ENCODE peak calls at places on chromosomes 2 and 18, in eight cellular contexts. One of them, this sample, is unnamed.

GRCh38 chr18:28766027-28766426 is 589.1 kb upstream of the CDH2 start:
- DNase-seq in NCI-H2171 treated with DMSO at 0.1 percent for 48 hours: no peak
- DNase-seq in erythroblast: no peak
- DNase-seq in nephron progenitor cell: no peak
- DNase-seq in BJ: no peak
- DNase-seq in SHP77 treated with DMSO at 0.1 percent for 48 hours: no peak
- DNase-seq in EH: peak; percentile 3
- DNase-seq in CD4-positive, alpha-beta T cell: no peak
- DNase-seq in this sample: peak; percentile 46

GRCh38 chr2:904243-905024 is 46.2 kb upstream of the SNTG2 start:
- DNase-seq in BJ: no peak
- DNase-seq in nephron progenitor cell: no peak
- DNase-seq in EH: no peak
- DNase-seq in erythroblast: no peak
- DNase-seq in CD4-positive, alpha-beta T cell: no peak
- DNase-seq in NCI-H2171 treated with DMSO at 0.1 percent for 48 hours: no peak
- DNase-seq in SHP77 treated with DMSO at 0.1 percent for 48 hours: no peak
- DNase-seq in this sample: no peak

GRCh38 chr2:230898016-230898415 is 27.0 kb downstream of the GPR55 start:
- DNase-seq in EH: no peak
- DNase-seq in erythroblast: no peak
- DNase-seq in SHP77 treated with DMSO at 0.1 percent for 48 hours: no peak
- DNase-seq in BJ: no peak
- DNase-seq in CD4-positive, alpha-beta T cell: no peak
- DNase-seq in nephron progenitor cell: no peak
- DNase-seq in NCI-H2171 treated with DMSO at 0.1 percent for 48 hours: no peak
- DNase-seq in this sample: no peak

GRCh38 chr2:40130251-40130994 is 321.5 kb downstream of the SLC8A1 start:
- DNase-seq in SHP77 treated with DMSO at 0.1 percent for 48 hours: no peak
- DNase-seq in NCI-H2171 treated with DMSO at 0.1 percent for 48 hours: no peak
- DNase-seq in erythroblast: no peak
- DNase-seq in nephron progenitor cell: no peak
- DNase-seq in BJ: no peak
- DNase-seq in EH: peak; percentile 58
- DNase-seq in CD4-positive, alpha-beta T cell: no peak
- DNase-seq in this sample: no peak

GRCh38 chr2:173545364-173545734 is 190.7 kb downstream of the CDCA7 start:
- DNase-seq in NCI-H2171 treated with DMSO at 0.1 percent for 48 hours: no peak
- DNase-seq in SHP77 treated with DMSO at 0.1 percent for 48 hours: no peak
- DNase-seq in EH: peak; percentile 56
- DNase-seq in CD4-positive, alpha-beta T cell: no peak
- DNase-seq in nephron progenitor cell: no peak
- DNase-seq in BJ: no peak
- DNase-seq in erythroblast: no peak
- DNase-seq in this sample: peak; percentile 5

GRCh38 chr2:20592106-20593071 is 58.5 kb downstream of the HS1BP3 start:
- DNase-seq in CD4-positive, alpha-beta T cell: no peak
- DNase-seq in nephron progenitor cell: no peak
- DNase-seq in SHP77 treated with DMSO at 0.1 percent for 48 hours: no peak
- DNase-seq in EH: no peak
- DNase-seq in erythroblast: no peak
- DNase-seq in BJ: no peak
- DNase-seq in NCI-H2171 treated with DMSO at 0.1 percent for 48 hours: no peak
- DNase-seq in this sample: no peak

GRCh38 chr2:110934948-110935347 is 185.8 kb upstream of the BCL2L11 start:
- DNase-seq in SHP77 treated with DMSO at 0.1 percent for 48 hours: no peak
- DNase-seq in BJ: no peak
- DNase-seq in erythroblast: no peak
- DNase-seq in EH: no peak
- DNase-seq in nephron progenitor cell: no peak
- DNase-seq in NCI-H2171 treated with DMSO at 0.1 percent for 48 hours: no peak
- DNase-seq in CD4-positive, alpha-beta T cell: no peak
- DNase-seq in this sample: no peak

GRCh38 chr18:9535430-9535972 is 60.2 kb downstream of the RALBP1 start:
- DNase-seq in erythroblast: no peak
- DNase-seq in nephron progenitor cell: no peak
- DNase-seq in CD4-positive, alpha-beta T cell: no peak
- DNase-seq in EH: peak; percentile 98
- DNase-seq in BJ: peak; percentile 87
- DNase-seq in SHP77 treated with DMSO at 0.1 percent for 48 hours: no peak
- DNase-seq in NCI-H2171 treated with DMSO at 0.1 percent for 48 hours: no peak
- DNase-seq in this sample: no peak

GRCh38 chr2:239326831-239327535 is 73.8 kb downstream of the HDAC4 start:
- DNase-seq in nephron progenitor cell: no peak
- DNase-seq in NCI-H2171 treated with DMSO at 0.1 percent for 48 hours: peak; percentile 45
- DNase-seq in BJ: no peak
- DNase-seq in CD4-positive, alpha-beta T cell: peak; percentile 75
- DNase-seq in EH: no peak
- DNase-seq in SHP77 treated with DMSO at 0.1 percent for 48 hours: no peak
- DNase-seq in erythroblast: no peak
- DNase-seq in this sample: no peak

GRCh38 chr18:31042391-31043181 is at the start of gene DSC3:
- DNase-seq in nephron progenitor cell: peak; percentile 69
- DNase-seq in NCI-H2171 treated with DMSO at 0.1 percent for 48 hours: no peak
- DNase-seq in BJ: no peak
- DNase-seq in SHP77 treated with DMSO at 0.1 percent for 48 hours: no peak
- DNase-seq in erythroblast: no peak
- DNase-seq in CD4-positive, alpha-beta T cell: no peak
- DNase-seq in EH: no peak
- DNase-seq in this sample: no peak

GRCh38 chr18:60599995-60600394 is 227.4 kb upstream of the MC4R start:
- DNase-seq in BJ: no peak
- DNase-seq in nephron progenitor cell: no peak
- DNase-seq in erythroblast: no peak
- DNase-seq in SHP77 treated with DMSO at 0.1 percent for 48 hours: no peak
- DNase-seq in EH: no peak
- DNase-seq in CD4-positive, alpha-beta T cell: no peak
- DNase-seq in NCI-H2171 treated with DMSO at 0.1 percent for 48 hours: no peak
- DNase-seq in this sample: no peak

GRCh38 chr18:14919666-14920065 is 171.7 kb downstream of the ANKRD30B start:
- DNase-seq in SHP77 treated with DMSO at 0.1 percent for 48 hours: no peak
- DNase-seq in nephron progenitor cell: no peak
- DNase-seq in CD4-positive, alpha-beta T cell: no peak
- DNase-seq in erythroblast: no peak
- DNase-seq in NCI-H2171 treated with DMSO at 0.1 percent for 48 hours: no peak
- DNase-seq in BJ: no peak
- DNase-seq in EH: no peak
- DNase-seq in this sample: no peak

GRCh38 chr18:78855188-78855587 is 124.4 kb upstream of the SALL3 start:
- DNase-seq in NCI-H2171 treated with DMSO at 0.1 percent for 48 hours: no peak
- DNase-seq in CD4-positive, alpha-beta T cell: no peak
- DNase-seq in BJ: no peak
- DNase-seq in erythroblast: no peak
- DNase-seq in SHP77 treated with DMSO at 0.1 percent for 48 hours: no peak
- DNase-seq in EH: no peak
- DNase-seq in nephron progenitor cell: no peak
- DNase-seq in this sample: no peak

GRCh38 chr2:72083751-72084583 is 63.7 kb downstream of the CYP26B1 start:
- DNase-seq in BJ: no peak
- DNase-seq in erythroblast: no peak
- DNase-seq in SHP77 treated with DMSO at 0.1 percent for 48 hours: no peak
- DNase-seq in NCI-H2171 treated with DMSO at 0.1 percent for 48 hours: no peak
- DNase-seq in EH: peak; percentile 16
- DNase-seq in CD4-positive, alpha-beta T cell: no peak
- DNase-seq in nephron progenitor cell: no peak
- DNase-seq in this sample: no peak

GRCh38 chr2:200860092-200860795 is 4.2 kb downstream of the CLK1 start:
- DNase-seq in SHP77 treated with DMSO at 0.1 percent for 48 hours: no peak
- DNase-seq in EH: peak; percentile 26
- DNase-seq in CD4-positive, alpha-beta T cell: no peak
- DNase-seq in nephron progenitor cell: no peak
- DNase-seq in erythroblast: no peak
- DNase-seq in NCI-H2171 treated with DMSO at 0.1 percent for 48 hours: no peak
- DNase-seq in BJ: no peak
- DNase-seq in this sample: no peak

GRCh38 chr2:176537932-176538331 is 268.7 kb downstream of the MTX2 start:
- DNase-seq in CD4-positive, alpha-beta T cell: no peak
- DNase-seq in BJ: no peak
- DNase-seq in erythroblast: no peak
- DNase-seq in SHP77 treated with DMSO at 0.1 percent for 48 hours: no peak
- DNase-seq in nephron progenitor cell: no peak
- DNase-seq in NCI-H2171 treated with DMSO at 0.1 percent for 48 hours: no peak
- DNase-seq in EH: no peak
- DNase-seq in this sample: no peak

GRCh38 chr18:12462242-12462641 is 54.5 kb downstream of the PRELID3A start:
- DNase-seq in nephron progenitor cell: no peak
- DNase-seq in NCI-H2171 treated with DMSO at 0.1 percent for 48 hours: no peak
- DNase-seq in CD4-positive, alpha-beta T cell: no peak
- DNase-seq in erythroblast: no peak
- DNase-seq in BJ: no peak
- DNase-seq in EH: no peak
- DNase-seq in SHP77 treated with DMSO at 0.1 percent for 48 hours: no peak
- DNase-seq in this sample: no peak

GRCh38 chr2:49954074-49954473 is 799.8 kb upstream of the FSHR start:
- DNase-seq in EH: no peak
- DNase-seq in SHP77 treated with DMSO at 0.1 percent for 48 hours: no peak
- DNase-seq in CD4-positive, alpha-beta T cell: no peak
- DNase-seq in NCI-H2171 treated with DMSO at 0.1 percent for 48 hours: no peak
- DNase-seq in erythroblast: no peak
- DNase-seq in nephron progenitor cell: no peak
- DNase-seq in BJ: no peak
- DNase-seq in this sample: no peak

GRCh38 chr2:138829326-138829725 is 49.1 kb upstream of the NXPH2 start:
- DNase-seq in erythroblast: peak; percentile 49
- DNase-seq in EH: peak; percentile 12
- DNase-seq in NCI-H2171 treated with DMSO at 0.1 percent for 48 hours: peak; percentile 66
- DNase-seq in nephron progenitor cell: peak; percentile 73
- DNase-seq in SHP77 treated with DMSO at 0.1 percent for 48 hours: no peak
- DNase-seq in BJ: no peak
- DNase-seq in CD4-positive, alpha-beta T cell: peak; percentile 13
- DNase-seq in this sample: no peak

GRCh38 chr18:14784133-14784532 is 36.2 kb downstream of the ANKRD30B start:
- DNase-seq in CD4-positive, alpha-beta T cell: no peak
- DNase-seq in erythroblast: no peak
- DNase-seq in SHP77 treated with DMSO at 0.1 percent for 48 hours: no peak
- DNase-seq in EH: no peak
- DNase-seq in NCI-H2171 treated with DMSO at 0.1 percent for 48 hours: no peak
- DNase-seq in BJ: no peak
- DNase-seq in nephron progenitor cell: no peak
- DNase-seq in this sample: no peak

GRCh38 chr2:180656455-180656847 is 324.0 kb upstream of the UBE2E3 start:
- DNase-seq in NCI-H2171 treated with DMSO at 0.1 percent for 48 hours: peak; percentile 54
- DNase-seq in erythroblast: no peak
- DNase-seq in CD4-positive, alpha-beta T cell: no peak
- DNase-seq in nephron progenitor cell: no peak
- DNase-seq in BJ: no peak
- DNase-seq in SHP77 treated with DMSO at 0.1 percent for 48 hours: no peak
- DNase-seq in EH: peak; percentile 72
- DNase-seq in this sample: no peak

GRCh38 chr2:18200771-18201170 is 322.3 kb downstream of the KCNS3 start:
- DNase-seq in EH: no peak
- DNase-seq in nephron progenitor cell: no peak
- DNase-seq in CD4-positive, alpha-beta T cell: no peak
- DNase-seq in BJ: no peak
- DNase-seq in SHP77 treated with DMSO at 0.1 percent for 48 hours: no peak
- DNase-seq in erythroblast: no peak
- DNase-seq in NCI-H2171 treated with DMSO at 0.1 percent for 48 hours: no peak
- DNase-seq in this sample: no peak

GRCh38 chr2:105438104-105438929 is 39.5 kb upstream of the FHL2 start:
- DNase-seq in BJ: no peak
- DNase-seq in erythroblast: peak; percentile 33
- DNase-seq in nephron progenitor cell: peak; percentile 17
- DNase-seq in NCI-H2171 treated with DMSO at 0.1 percent for 48 hours: no peak
- DNase-seq in SHP77 treated with DMSO at 0.1 percent for 48 hours: peak; percentile 88
- DNase-seq in CD4-positive, alpha-beta T cell: no peak
- DNase-seq in EH: peak; percentile 32
- DNase-seq in this sample: no peak

GRCh38 chr2:191917430-191917881 is 70.6 kb upstream of the CAVIN2 start:
- DNase-seq in BJ: no peak
- DNase-seq in EH: no peak
- DNase-seq in nephron progenitor cell: no peak
- DNase-seq in SHP77 treated with DMSO at 0.1 percent for 48 hours: no peak
- DNase-seq in NCI-H2171 treated with DMSO at 0.1 percent for 48 hours: no peak
- DNase-seq in erythroblast: no peak
- DNase-seq in CD4-positive, alpha-beta T cell: no peak
- DNase-seq in this sample: no peak

GRCh38 chr2:104321141-104321799 is 532.6 kb upstream of the POU3F3 start:
- DNase-seq in erythroblast: no peak
- DNase-seq in nephron progenitor cell: peak; percentile 24
- DNase-seq in BJ: no peak
- DNase-seq in CD4-positive, alpha-beta T cell: no peak
- DNase-seq in EH: no peak
- DNase-seq in NCI-H2171 treated with DMSO at 0.1 percent for 48 hours: no peak
- DNase-seq in SHP77 treated with DMSO at 0.1 percent for 48 hours: no peak
- DNase-seq in this sample: no peak

GRCh38 chr2:167196461-167197252 is 308.4 kb downstream of the XIRP2 start:
- DNase-seq in BJ: no peak
- DNase-seq in erythroblast: no peak
- DNase-seq in nephron progenitor cell: no peak
- DNase-seq in CD4-positive, alpha-beta T cell: no peak
- DNase-seq in SHP77 treated with DMSO at 0.1 percent for 48 hours: peak; percentile 47
- DNase-seq in EH: peak; percentile 53
- DNase-seq in NCI-H2171 treated with DMSO at 0.1 percent for 48 hours: peak; percentile 78
- DNase-seq in this sample: no peak

GRCh38 chr2:128732976-128733431 is 414.3 kb upstream of the HS6ST1 start:
- DNase-seq in BJ: no peak
- DNase-seq in SHP77 treated with DMSO at 0.1 percent for 48 hours: no peak
- DNase-seq in CD4-positive, alpha-beta T cell: no peak
- DNase-seq in nephron progenitor cell: no peak
- DNase-seq in NCI-H2171 treated with DMSO at 0.1 percent for 48 hours: peak; percentile 55
- DNase-seq in EH: peak; percentile 64
- DNase-seq in erythroblast: no peak
- DNase-seq in this sample: no peak

This sample was measured in foreskin melanocyte.